ENCODE peak calls at places on chromosomes 2 and 18, in five cellular contexts. G, H, P, L and Y are unnamed samples.

GRCh38 chr2:183995632-183996031 is 602.7 kb upstream of the ZNF804A start:
- DNase-seq in G (no peak), H (no peak), P (no peak), L (no peak), Y (peak; percentile 11)

GRCh38 chr2:204654679-204655078 is 109.4 kb downstream of the PARD3B start:
- DNase-seq in G (no peak), H (peak; percentile 40), P (no peak), L (no peak), Y (no peak)

GRCh38 chr2:42190191-42190590 is 21.0 kb downstream of the EML4 start:
- DNase-seq in G (no peak), H (no peak), P (no peak), L (no peak), Y (no peak)

GRCh38 chr2:59654753-59655152 is 898.7 kb downstream of the BCL11A start:
- DNase-seq in G (no peak), H (no peak), P (no peak), L (no peak), Y (peak; percentile 6)

GRCh38 chr2:46146866-46147502 is 150.2 kb upstream of the EPAS1 start:
- DNase-seq in G (no peak), H (no peak), P (no peak), L (no peak), Y (no peak)

GRCh38 chr2:6866239-6866745 is 585 bp upstream of the CMPK2 start:
- DNase-seq in G (no peak), H (peak; percentile 3), P (peak; percentile 48), L (no peak), Y (peak; percentile 71)

GRCh38 chr2:112686348-112687217 is 34.2 kb upstream of the NT5DC4 start:
- DNase-seq in G (no peak), H (no peak), P (no peak), L (no peak), Y (no peak)

GRCh38 chr2:108239786-108240185 is at the start of gene SULT1C3:
- DNase-seq in G (no peak), H (no peak), P (no peak), L (no peak), Y (no peak)

GRCh38 chr2:146363731-146364130 is 1481.1 kb upstream of the ACVR2A start:
- DNase-seq in G (no peak), H (peak; percentile 38), P (no peak), L (no peak), Y (no peak)

GRCh38 chr2:112572005-112572404 is 12.4 kb upstream of the CHCHD5 start:
- DNase-seq in G (no peak), H (no peak), P (no peak), L (no peak), Y (no peak)

GRCh38 chr2:133908171-133908570 is 339.9 kb upstream of the NCKAP5 start:
- DNase-seq in G (no peak), H (no peak), P (no peak), L (no peak), Y (no peak)

GRCh38 chr18:36578871-36579270 is 249.9 kb downstream of the TPGS2 start:
- DNase-seq in G (no peak), H (peak; percentile 62), P (no peak), L (no peak), Y (no peak)

GRCh38 chr2:237191693-237192076 is 106.0 kb downstream of the COPS8 start:
- DNase-seq in G (no peak), H (no peak), P (no peak), L (no peak), Y (no peak)

GRCh38 chr2:205686231-205687017 is 4.1 kb downstream of the NRP2 start:
- DNase-seq in G (peak; percentile 59), H (peak; percentile 35), P (peak; percentile 51), L (no peak), Y (peak; percentile 70)

GRCh38 chr2:231034291-231034882 is 2.9 kb upstream of the C2orf72 start:
- DNase-seq in G (no peak), H (no peak), P (no peak), L (no peak), Y (no peak)

GRCh38 chr2:153819501-153819900 is 52.2 kb upstream of the GALNT13 start:
- DNase-seq in G (no peak), H (no peak), P (peak; percentile 46), L (no peak), Y (peak; percentile 63)

GRCh38 chr2:177673602-177674595 is 281.3 kb downstream of the AGPS start:
- DNase-seq in G (no peak), H (no peak), P (no peak), L (no peak), Y (no peak)

GRCh38 chr2:85266424-85267041 is 61.3 kb downstream of the TGOLN2 start:
- DNase-seq in G (peak; percentile 91), H (peak; percentile 56), P (peak; percentile 82), L (peak; percentile 52), Y (peak; percentile 88)

GRCh38 chr2:117856415-117857210 is 42.1 kb downstream of the DDX18 start:
- DNase-seq in G (peak; percentile 23), H (peak; percentile 96), P (no peak), L (no peak), Y (peak; percentile 57)

GRCh38 chr2:202165945-202166344 is 72.5 kb downstream of the SUMO1 start:
- DNase-seq in G (no peak), H (peak; percentile 54), P (no peak), L (no peak), Y (no peak)

GRCh38 chr2:211833582-211834279 is 704.9 kb downstream of the ERBB4 start:
- DNase-seq in G (no peak), H (no peak), P (no peak), L (no peak), Y (no peak)

GRCh38 chr2:217707116-217707742 is 295.6 kb downstream of the TNS1 start:
- DNase-seq in G (no peak), H (peak; percentile 56), P (no peak), L (no peak), Y (peak; percentile 17)

GRCh38 chr2:20613342-20613916 is 37.5 kb downstream of the HS1BP3 start:
- DNase-seq in G (no peak), H (no peak), P (no peak), L (no peak), Y (no peak)

GRCh38 chr2:38535745-38536506 is 66.8 kb downstream of the HNRNPLL start:
- DNase-seq in G (peak; percentile 97), H (peak; percentile 46), P (peak; percentile 86), L (peak; percentile 78), Y (peak; percentile 80)

GRCh38 chr2:132542953-132543569 is 126.5 kb downstream of the GPR39 start:
- DNase-seq in G (peak; percentile 10), H (peak; percentile 16), P (no peak), L (no peak), Y (peak; percentile 37)

GRCh38 chr2:215435809-215436704 is at the start of gene FN1:
- DNase-seq in G (peak; percentile 91), H (peak; percentile 98), P (peak; percentile 95), L (peak; percentile 82), Y (peak; percentile 97)

GRCh38 chr2:3302751-3303582 is 74.7 kb downstream of the EIPR1 start:
- DNase-seq in G (no peak), H (no peak), P (no peak), L (peak; percentile 17), Y (peak; percentile 6)

GRCh38 chr2:176454893-176455810 is 185.9 kb downstream of the MTX2 start:
- DNase-seq in G (peak; percentile 98), H (peak; percentile 65), P (peak; percentile 81), L (peak; percentile 76), Y (peak; percentile 77)

GRCh38 chr2:240170354-240170735 is 29.9 kb upstream of the OTOS start:
- DNase-seq in G (no peak), H (peak; percentile 25), P (no peak), L (peak; percentile 21), Y (no peak)

GRCh38 chr2:234708717-234709116 is 211.8 kb upstream of the ARL4C start:
- DNase-seq in G (no peak), H (no peak), P (no peak), L (no peak), Y (no peak)

GRCh38 chr2:158722266-158723105 is 72.6 kb upstream of the DAPL1 start:
- DNase-seq in G (no peak), H (no peak), P (no peak), L (no peak), Y (no peak)

GRCh38 chr2:172262486-172262885 is 159.8 kb upstream of the DLX2 start:
- DNase-seq in G (no peak), H (no peak), P (no peak), L (no peak), Y (no peak)
- H2BK15ac ChIP-seq in G (no peak overlapping the region), H (no peak overlapping the region), P (no peak overlapping the region), L (no peak overlapping the region), Y (no peak overlapping the region)

DNA sequence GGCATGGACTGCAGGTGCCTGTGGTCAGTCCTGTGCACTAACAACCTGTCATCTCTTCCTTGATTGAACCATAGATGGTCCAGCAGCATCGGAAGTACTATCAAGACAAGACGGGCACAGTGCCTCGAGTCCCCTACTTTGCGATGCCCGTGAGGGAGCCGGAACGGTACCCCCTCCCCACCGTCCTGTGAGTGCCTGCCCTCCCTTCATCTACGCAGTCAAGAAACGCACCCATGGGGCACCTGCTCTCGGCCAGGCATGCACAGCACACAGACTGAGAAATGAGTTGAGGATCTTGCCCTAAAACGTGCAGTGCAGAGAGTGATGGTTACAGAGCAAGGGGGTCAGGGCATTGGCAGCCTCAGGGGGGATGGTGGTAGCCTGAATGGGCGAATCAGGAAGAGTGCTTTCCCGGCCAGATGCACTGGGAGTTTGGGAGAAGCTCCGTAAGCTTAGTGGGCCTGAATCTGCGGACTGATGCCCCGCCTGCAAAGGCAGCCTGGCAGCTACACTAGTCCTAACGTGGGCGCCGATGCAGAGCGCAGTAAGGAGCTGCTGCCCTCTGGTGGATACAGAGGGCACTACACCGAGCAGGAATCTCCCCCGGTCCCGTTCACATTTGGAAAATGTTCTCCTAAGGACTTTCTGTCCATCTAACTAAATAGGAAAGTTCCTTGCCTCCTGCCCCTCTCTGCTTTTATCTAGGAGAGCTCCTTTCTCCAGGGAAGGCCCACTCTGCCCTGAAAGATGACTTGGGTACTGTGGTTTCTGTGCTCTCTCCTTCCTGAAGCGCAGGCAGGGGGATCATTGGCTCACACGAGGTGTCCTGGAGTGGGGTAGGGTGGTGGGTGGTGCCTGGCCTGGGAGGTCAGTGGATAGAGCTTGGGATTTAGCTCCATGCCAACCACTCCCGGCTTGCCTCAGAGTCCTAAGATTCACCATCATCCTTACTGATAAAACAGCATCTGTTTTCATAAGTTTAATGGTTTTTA is 63.4 kb downstream of the CIB4 start:
- DNase-seq in G (peak; percentile 90), H (peak; percentile 49), P (peak; percentile 85), L (peak; percentile 69), Y (peak; percentile 75)
- H3K4me2 ChIP-seq in G (no peak overlapping the region), H (no peak overlapping the region), P (no peak overlapping the region), L (no peak overlapping the region), Y (no peak overlapping the region)

DNA sequence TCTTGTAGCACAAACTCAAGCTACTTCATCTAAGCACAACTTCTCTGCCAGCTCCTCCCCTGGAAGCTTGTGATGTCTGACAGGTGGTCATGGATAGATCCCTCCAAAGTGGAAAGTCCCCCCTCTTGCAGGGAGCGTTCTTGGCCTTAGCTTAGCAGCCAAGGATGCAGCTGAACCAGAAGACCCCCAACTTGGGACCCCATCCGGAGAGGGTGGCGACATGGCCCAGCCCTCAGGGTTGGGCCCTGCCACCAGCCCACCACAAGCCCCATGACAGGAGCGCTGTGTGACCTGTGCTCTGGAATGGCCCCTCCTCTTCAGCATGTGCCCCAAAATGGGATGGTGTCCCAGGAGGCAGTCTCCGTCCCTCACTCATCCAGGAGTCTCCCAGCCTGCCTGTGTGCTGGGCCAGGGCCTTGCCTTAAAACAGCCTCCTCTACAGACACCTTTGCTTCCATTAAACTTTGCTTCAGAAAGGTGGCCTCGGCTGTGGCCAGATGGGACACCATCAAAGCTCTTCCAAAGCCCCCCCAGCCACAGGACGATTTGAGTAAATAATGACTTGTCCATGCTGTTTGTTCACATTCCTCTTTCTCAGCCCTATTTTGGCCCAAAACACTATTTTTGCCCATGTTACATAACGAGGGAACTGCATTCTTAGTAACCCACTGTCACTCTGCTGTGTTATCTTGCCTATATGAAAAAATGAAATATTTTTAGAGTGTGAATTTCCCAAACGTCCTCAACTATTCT is 122.1 kb downstream of the RAB3GAP1 start:
- DNase-seq in G (no peak), H (no peak), P (no peak), L (no peak), Y (no peak)
- H3K27ac ChIP-seq in G (no peak overlapping the region), H (no peak overlapping the region), P (no peak overlapping the region), L (no peak overlapping the region), Y (no peak overlapping the region)

GRCh38 chr2:11863513-11864328 is 117.3 kb downstream of the LPIN1 start:
- DNase-seq in G (peak; percentile 88), H (peak; percentile 82), P (peak; percentile 92), L (peak; percentile 91), Y (peak; percentile 93)
- H2BK15ac ChIP-seq in G (peak overlapping the region; percentile 31), H (peak overlapping the region; percentile 77), P (no peak overlapping the region), L (no peak overlapping the region), Y (no peak overlapping the region)